ENCODE peak calls at places on chromosomes 1 and 21, in six cellular contexts. One of them, this sample, is unnamed. For H3K4me1, the result is how much of the 10 kb centered on the place peaks cover.

GRCh38 chr1:88463401-88463800 is 220.7 kb upstream of the PKN2 start:
- DNase-seq in GM23338: no peak
- DNase-seq in Panc1: no peak
- DNase-seq in transverse colon: no peak
- DNase-seq in SK-N-SH: no peak
- DNase-seq in suprapubic skin: no peak
- DNase-seq in this sample: no peak

GRCh38 chr1:109296782-109297181 is 10.0 kb downstream of the MYBPHL start:
- DNase-seq in GM23338: no peak
- DNase-seq in Panc1: no peak
- DNase-seq in transverse colon: no peak
- DNase-seq in SK-N-SH: no peak
- DNase-seq in suprapubic skin: no peak
- DNase-seq in this sample: no peak

GRCh38 chr1:2108877-2109580 is 58.8 kb downstream of the PRKCZ start:
- DNase-seq in GM23338: no peak
- DNase-seq in Panc1: no peak
- DNase-seq in transverse colon: no peak
- DNase-seq in SK-N-SH: no peak
- DNase-seq in suprapubic skin: no peak
- DNase-seq in this sample: no peak

GRCh38 chr1:70504176-70504820 is 93.2 kb downstream of the CTH start:
- DNase-seq in GM23338: no peak
- DNase-seq in Panc1: no peak
- DNase-seq in transverse colon: peak
- DNase-seq in SK-N-SH: peak
- DNase-seq in suprapubic skin: no peak
- DNase-seq in this sample: no peak

GRCh38 chr1:19643113-19643512 is 998 bp upstream of the NBL1 start:
- DNase-seq in GM23338: no peak
- DNase-seq in Panc1: no peak
- DNase-seq in transverse colon: peak
- DNase-seq in SK-N-SH: peak
- DNase-seq in suprapubic skin: peak
- DNase-seq in this sample: peak

GRCh38 chr21:42560517-42561179 is 47.0 kb downstream of the SLC37A1 start:
- DNase-seq in GM23338: no peak
- DNase-seq in Panc1: no peak
- DNase-seq in transverse colon: peak
- DNase-seq in SK-N-SH: no peak
- DNase-seq in suprapubic skin: peak
- DNase-seq in this sample: peak

GRCh38 chr1:171438441-171438840 is 46.9 kb upstream of the PRRC2C start:
- DNase-seq in GM23338: no peak
- DNase-seq in Panc1: peak
- DNase-seq in transverse colon: no peak
- DNase-seq in SK-N-SH: no peak
- DNase-seq in suprapubic skin: peak
- DNase-seq in this sample: peak

GRCh38 chr1:156513189-156513588 is 12.6 kb upstream of the MEF2D start:
- DNase-seq in GM23338: no peak
- DNase-seq in Panc1: no peak
- DNase-seq in transverse colon: peak
- DNase-seq in SK-N-SH: no peak
- DNase-seq in suprapubic skin: no peak
- DNase-seq in this sample: peak

GRCh38 chr1:78007677-78008341 is 3.1 kb downstream of the DNAJB4 start:
- DNase-seq in GM23338: no peak
- DNase-seq in Panc1: no peak
- DNase-seq in transverse colon: no peak
- DNase-seq in SK-N-SH: no peak
- DNase-seq in suprapubic skin: no peak
- DNase-seq in this sample: no peak

GRCh38 chr1:995665-996633 is 3.9 kb downstream of the HES4 start:
- DNase-seq in GM23338: peak
- DNase-seq in Panc1: no peak
- DNase-seq in transverse colon: no peak
- DNase-seq in SK-N-SH: peak
- DNase-seq in suprapubic skin: peak
- DNase-seq in this sample: peak

GRCh38 chr1:22611530-22611947 is 24.9 kb upstream of the C1QA start:
- DNase-seq in GM23338: peak
- DNase-seq in Panc1: no peak
- DNase-seq in transverse colon: no peak
- DNase-seq in SK-N-SH: no peak
- DNase-seq in suprapubic skin: no peak
- DNase-seq in this sample: no peak

GRCh38 chr1:115056395-115056798 is 26.8 kb downstream of the TSHB start:
- DNase-seq in GM23338: peak
- DNase-seq in Panc1: no peak
- DNase-seq in transverse colon: peak
- DNase-seq in SK-N-SH: no peak
- DNase-seq in suprapubic skin: no peak
- DNase-seq in this sample: no peak

GRCh38 chr1:161200992-161201827 is 957 bp upstream of the NDUFS2 start:
- DNase-seq in GM23338: peak
- DNase-seq in Panc1: no peak
- DNase-seq in transverse colon: peak
- DNase-seq in SK-N-SH: no peak
- DNase-seq in suprapubic skin: peak
- DNase-seq in this sample: peak

GRCh38 chr1:183840140-183840539 is 35.2 kb downstream of the RGL1 start:
- DNase-seq in GM23338: no peak
- DNase-seq in Panc1: no peak
- DNase-seq in transverse colon: no peak
- DNase-seq in SK-N-SH: no peak
- DNase-seq in suprapubic skin: no peak
- DNase-seq in this sample: no peak

GRCh38 chr1:2312589-2313301 is 78.6 kb downstream of the MORN1 start:
- DNase-seq in GM23338: no peak
- DNase-seq in Panc1: no peak
- DNase-seq in transverse colon: peak
- DNase-seq in SK-N-SH: no peak
- DNase-seq in suprapubic skin: no peak
- DNase-seq in this sample: peak

GRCh38 chr1:215001419-215002021 is 81.0 kb upstream of the KCNK2 start:
- DNase-seq in GM23338: no peak
- DNase-seq in Panc1: no peak
- DNase-seq in transverse colon: no peak
- DNase-seq in SK-N-SH: no peak
- DNase-seq in suprapubic skin: no peak
- DNase-seq in this sample: no peak

GRCh38 chr1:184647471-184647870 is 107.2 kb downstream of the EDEM3 start:
- DNase-seq in GM23338: no peak
- DNase-seq in Panc1: no peak
- DNase-seq in transverse colon: no peak
- DNase-seq in SK-N-SH: no peak
- DNase-seq in suprapubic skin: no peak
- DNase-seq in this sample: no peak

GRCh38 chr1:164155337-164155850 is 403.6 kb upstream of the PBX1 start:
- DNase-seq in GM23338: no peak
- DNase-seq in Panc1: no peak
- DNase-seq in transverse colon: no peak
- DNase-seq in SK-N-SH: no peak
- DNase-seq in suprapubic skin: no peak
- DNase-seq in this sample: no peak

GRCh38 chr1:25890249-25891034 is 14.9 kb upstream of the PAQR7 start:
- DNase-seq in GM23338: no peak
- DNase-seq in Panc1: peak
- DNase-seq in transverse colon: peak
- DNase-seq in SK-N-SH: no peak
- DNase-seq in suprapubic skin: no peak
- DNase-seq in this sample: peak

GRCh38 chr1:27342778-27343638 is 1.2 kb downstream of the SYTL1 start:
- DNase-seq in GM23338: no peak
- DNase-seq in Panc1: no peak
- DNase-seq in transverse colon: peak
- DNase-seq in SK-N-SH: no peak
- DNase-seq in suprapubic skin: no peak
- DNase-seq in this sample: no peak

GRCh38 chr1:90074555-90075315 is 79.8 kb downstream of the ZNF326 start:
- DNase-seq in GM23338: no peak
- DNase-seq in Panc1: no peak
- DNase-seq in transverse colon: no peak
- DNase-seq in SK-N-SH: no peak
- DNase-seq in suprapubic skin: no peak
- DNase-seq in this sample: no peak

GRCh38 chr1:198929961-198930599 is 291.2 kb downstream of the PTPRC start:
- DNase-seq in GM23338: peak
- DNase-seq in Panc1: no peak
- DNase-seq in transverse colon: no peak
- DNase-seq in SK-N-SH: no peak
- DNase-seq in suprapubic skin: no peak
- DNase-seq in this sample: no peak

GRCh38 chr21:36753556-36753955 is 54.6 kb downstream of the SIM2 start:
- DNase-seq in GM23338: no peak
- DNase-seq in Panc1: no peak
- DNase-seq in transverse colon: no peak
- DNase-seq in SK-N-SH: no peak
- DNase-seq in suprapubic skin: no peak
- DNase-seq in this sample: no peak

GRCh38 chr21:36759348-36760083 is 60.6 kb downstream of the SIM2 start:
- DNase-seq in GM23338: no peak
- DNase-seq in Panc1: no peak
- DNase-seq in transverse colon: no peak
- DNase-seq in SK-N-SH: no peak
- DNase-seq in suprapubic skin: no peak
- DNase-seq in this sample: no peak

GRCh38 chr21:36754241-36754881 is 55.4 kb downstream of the SIM2 start:
- DNase-seq in GM23338: no peak
- DNase-seq in Panc1: no peak
- DNase-seq in transverse colon: no peak
- DNase-seq in SK-N-SH: no peak
- DNase-seq in suprapubic skin: no peak
- DNase-seq in this sample: no peak

GRCh38 chr21:36757246-36757645 is 58.3 kb downstream of the SIM2 start:
- DNase-seq in GM23338: peak
- DNase-seq in Panc1: no peak
- DNase-seq in transverse colon: no peak
- DNase-seq in SK-N-SH: no peak
- DNase-seq in suprapubic skin: no peak
- DNase-seq in this sample: no peak

GRCh38 chr21:36756527-36756926 is 57.6 kb downstream of the SIM2 start:
- DNase-seq in GM23338: no peak
- DNase-seq in Panc1: peak
- DNase-seq in transverse colon: no peak
- DNase-seq in SK-N-SH: no peak
- DNase-seq in suprapubic skin: no peak
- DNase-seq in this sample: no peak
- TF ChIP-seq POLR2AphosphoS5 in GM23338: no peak
- TF ChIP-seq POLR2AphosphoS5 in Panc1: no peak
- TF ChIP-seq POLR2AphosphoS5 in transverse colon: no peak
- TF ChIP-seq POLR2AphosphoS5 in SK-N-SH: no peak
- TF ChIP-seq POLR2AphosphoS5 in suprapubic skin: no peak
- TF ChIP-seq POLR2AphosphoS5 in this sample: no peak

GRCh38 chr1:174967845-174968705 is 31.7 kb upstream of the CACYBP start:
- DNase-seq in GM23338: no peak
- DNase-seq in Panc1: no peak
- DNase-seq in transverse colon: no peak
- DNase-seq in SK-N-SH: no peak
- DNase-seq in suprapubic skin: no peak
- DNase-seq in this sample: no peak
- H3K4me3 ChIP-seq in GM23338: no peak
- H3K4me3 ChIP-seq in Panc1: no peak
- H3K4me3 ChIP-seq in transverse colon: no peak
- H3K4me3 ChIP-seq in SK-N-SH: no peak
- H3K4me3 ChIP-seq in suprapubic skin: no peak
- H3K4me3 ChIP-seq in this sample: no peak

GRCh38 chr1:222814536-222815366 is at the start of gene DISP1:
- DNase-seq in GM23338: peak
- DNase-seq in Panc1: no peak
- DNase-seq in transverse colon: peak
- DNase-seq in SK-N-SH: peak
- DNase-seq in suprapubic skin: peak
- DNase-seq in this sample: peak
- H3K4me1 ChIP-seq in GM23338: under half
- H3K4me1 ChIP-seq in Panc1: under half
- H3K4me1 ChIP-seq in transverse colon: under half
- H3K4me1 ChIP-seq in SK-N-SH: under half
- H3K4me1 ChIP-seq in suprapubic skin: under half
- H3K4me1 ChIP-seq in this sample: under half

GRCh38 chr1:44780583-44781121 is 5.3 kb downstream of the RPS8 start:
- DNase-seq in GM23338: peak
- DNase-seq in Panc1: no peak
- DNase-seq in transverse colon: no peak
- DNase-seq in SK-N-SH: no peak
- DNase-seq in suprapubic skin: no peak
- DNase-seq in this sample: no peak

GRCh38 chr1:44777969-44778635 is 2.8 kb downstream of the RPS8 start:
- DNase-seq in GM23338: no peak
- DNase-seq in Panc1: no peak
- DNase-seq in transverse colon: no peak
- DNase-seq in SK-N-SH: no peak
- DNase-seq in suprapubic skin: no peak
- DNase-seq in this sample: no peak

GRCh38 chr1:44776749-44777068 is 1.4 kb downstream of the RPS8 start:
- DNase-seq in GM23338: no peak
- DNase-seq in Panc1: no peak
- DNase-seq in transverse colon: no peak
- DNase-seq in SK-N-SH: no peak
- DNase-seq in suprapubic skin: no peak
- DNase-seq in this sample: no peak

GRCh38 chr1:44777547-44777946 is 2.2 kb downstream of the RPS8 start:
- DNase-seq in GM23338: no peak
- DNase-seq in Panc1: no peak
- DNase-seq in transverse colon: no peak
- DNase-seq in SK-N-SH: no peak
- DNase-seq in suprapubic skin: no peak
- DNase-seq in this sample: no peak

GRCh38 chr1:44778705-44779576 is 3.6 kb downstream of the RPS8 start:
- DNase-seq in GM23338: no peak
- DNase-seq in Panc1: no peak
- DNase-seq in transverse colon: no peak
- DNase-seq in SK-N-SH: no peak
- DNase-seq in suprapubic skin: no peak
- DNase-seq in this sample: no peak
- TF ChIP-seq POLR2AphosphoS5 in GM23338: no peak
- TF ChIP-seq POLR2AphosphoS5 in Panc1: no peak
- TF ChIP-seq POLR2AphosphoS5 in transverse colon: no peak
- TF ChIP-seq POLR2AphosphoS5 in SK-N-SH: no peak
- TF ChIP-seq POLR2AphosphoS5 in suprapubic skin: no peak
- TF ChIP-seq POLR2AphosphoS5 in this sample: no peak

GRCh38 chr1:32001863-32002262 is 11.8 kb upstream of the KHDRBS1 start:
- DNase-seq in GM23338: no peak
- DNase-seq in Panc1: no peak
- DNase-seq in transverse colon: no peak
- DNase-seq in SK-N-SH: no peak
- DNase-seq in suprapubic skin: no peak
- DNase-seq in this sample: no peak
- H3K4me3 ChIP-seq in GM23338: no peak
- H3K4me3 ChIP-seq in Panc1: no peak
- H3K4me3 ChIP-seq in transverse colon: no peak
- H3K4me3 ChIP-seq in SK-N-SH: no peak
- H3K4me3 ChIP-seq in suprapubic skin: no peak
- H3K4me3 ChIP-seq in this sample: no peak

This sample was measured in sigmoid colon.